ENCODE peak calls at places on chromosomes 13 and 19, in six cellular contexts. T is progenitor cell of endocrine pancreas; A is right atrium auricular region; Z is astrocyte of the spinal cord; D is stimulated activated CD8-positive, alpha-beta memory T cell treated with anti-CD3 and anti-CD28 coated beads, Interleukin-4, amount 100 ng/mL, for 1 hour; P is NCI-H748 treated with DMSO at 0.1 percent for 48 hours. E is an unnamed sample.

GRCh38 chr13:41694902-41695301 is 237.6 kb downstream of the RGCC start:
- DNase-seq in A (peak), T (no peak), Z (peak), D (no peak), P (no peak), E (no peak)

GRCh38 chr19:1789282-1790020 is 22.6 kb downstream of the ATP8B3 start:
- DNase-seq in T (no peak), P (no peak), D (no peak), Z (no peak), A (no peak), E (no peak)

GRCh38 chr13:101473458-101473857 is 21.0 kb downstream of the ITGBL1 start:
- DNase-seq in A (no peak), Z (peak), T (no peak), P (no peak), D (no peak), E (no peak)

GRCh38 chr13:108268713-108269112 is 805 bp upstream of the TNFSF13B start:
- DNase-seq in T (no peak), D (no peak), P (no peak), Z (no peak), A (no peak), E (no peak)

GRCh38 chr19:49555600-49556411 is 24.6 kb downstream of the NOSIP start:
- DNase-seq in T (no peak), Z (peak), D (peak), A (no peak), P (no peak), E (no peak)

GRCh38 chr13:94329754-94330551 is 149.5 kb downstream of the DCT start:
- DNase-seq in Z (peak), T (no peak), D (no peak), A (no peak), P (no peak), E (no peak)

GRCh38 chr13:51033431-51034185 is 77.5 kb downstream of the C13orf42 start:
- DNase-seq in D (no peak), A (no peak), T (no peak), Z (no peak), P (peak), E (no peak)

GRCh38 chr19:9128171-9128570 is 1.4 kb upstream of the OR7G3 start:
- DNase-seq in Z (peak), A (no peak), P (no peak), D (no peak), T (no peak), E (no peak)

GRCh38 chr13:105370011-105370645 is 1165.3 kb downstream of the EFNB2 start:
- DNase-seq in P (no peak), D (no peak), T (no peak), A (no peak), Z (no peak), E (no peak)

GRCh38 chr19:5354403-5354802 is 13.8 kb upstream of the PTPRS start:
- DNase-seq in Z (no peak), D (no peak), T (no peak), P (no peak), A (no peak), E (no peak)

GRCh38 chr19:45468803-45469131 is 971 bp downstream of the FOSB start:
- DNase-seq in A (no peak), Z (no peak), T (no peak), D (no peak), P (no peak), E (no peak)

GRCh38 chr19:49637865-49638350 is 2.0 kb downstream of the RRAS start:
- DNase-seq in P (no peak), T (no peak), Z (peak), A (peak), D (no peak), E (peak)

GRCh38 chr19:34493038-34493648 is 11.6 kb downstream of the WTIP start:
- DNase-seq in P (no peak), A (no peak), D (no peak), Z (no peak), T (no peak), E (no peak)

GRCh38 chr13:79886601-79887000 is 405.6 kb downstream of the NDFIP2 start:
- DNase-seq in A (no peak), D (no peak), T (no peak), P (no peak), Z (no peak), E (no peak)

GRCh38 chr13:112657850-112658445 is 31.9 kb upstream of the ATP11A start:
- DNase-seq in P (no peak), D (no peak), Z (peak), A (no peak), T (no peak), E (no peak)

GRCh38 chr19:13091400-13092161 is 11.1 kb downstream of the LYL1 start:
- DNase-seq in A (peak), D (no peak), P (no peak), T (no peak), Z (peak), E (no peak)

GRCh38 chr19:6678690-6679109 is 8.7 kb upstream of the TNFSF14 start:
- DNase-seq in P (no peak), A (no peak), T (no peak), D (no peak), Z (no peak), E (no peak)

GRCh38 chr19:1622541-1622940 is 17.3 kb upstream of the UQCR11 start:
- DNase-seq in D (no peak), P (no peak), T (no peak), A (no peak), Z (no peak), E (no peak)

GRCh38 chr13:40452741-40453665 is 213.4 kb downstream of the FOXO1 start:
- DNase-seq in T (no peak), D (no peak), A (no peak), Z (peak), P (no peak), E (no peak)

GRCh38 chr19:34963531-34964406 is at the start of gene ZNF792:
- DNase-seq in P (peak), D (no peak), T (peak), A (peak), Z (peak), E (no peak)

GRCh38 chr13:98896083-98896867 is 81.6 kb downstream of the DOCK9 start:
- DNase-seq in Z (no peak), D (no peak), P (no peak), T (no peak), A (no peak), E (no peak)

GRCh38 chr13:91647361-91647970 is 249.0 kb downstream of the GPC5 start:
- DNase-seq in Z (peak), D (no peak), T (peak), P (no peak), A (no peak), E (no peak)

GRCh38 chr13:111013196-111013595 is 98.3 kb upstream of the ANKRD10 start:
- DNase-seq in D (no peak), Z (no peak), T (no peak), A (no peak), P (no peak), E (no peak)

GRCh38 chr13:29761815-29762214 is 88.6 kb downstream of the UBL3 start:
- DNase-seq in T (no peak), P (no peak), A (no peak), D (no peak), Z (no peak), E (no peak)

GRCh38 chr19:51138549-51138979 is 3.5 kb upstream of the SIGLEC7 start:
- DNase-seq in T (no peak), A (peak), P (no peak), D (no peak), Z (no peak), E (no peak)

E was measured in vagina.